ENCODE peak calls at places on chromosomes 2 and 18, in eight cellular contexts. L, T, K, Q, B, U, N and E are unnamed samples. For H3K9me3 and H3K36me3, the result is how much of the 10 kb centered on the place peaks cover.

GRCh38 chr2:185012643-185013042 is 414.3 kb downstream of the ZNF804A start:
- DNase-seq in L (no peak), T (no peak), K (no peak), Q (no peak), B (peak), U (no peak), N (peak), E (no peak)

GRCh38 chr2:129237966-129238725 is 741.3 kb upstream of the RAB6C start:
- DNase-seq in L (no peak), T (no peak), K (no peak), Q (no peak), B (peak), U (no peak), N (no peak), E (no peak)

GRCh38 chr18:73662440-73662839 is 485.2 kb downstream of the FBXO15 start:
- DNase-seq in L (no peak), T (no peak), K (no peak), Q (no peak), B (no peak), U (no peak), N (no peak), E (no peak)

GRCh38 chr2:239368906-239369584 is 31.8 kb downstream of the HDAC4 start:
- DNase-seq in L (no peak), T (no peak), K (no peak), Q (no peak), B (no peak), U (no peak), N (peak), E (no peak)

GRCh38 chr2:120338015-120338414 is 7.9 kb upstream of the INHBB start:
- DNase-seq in L (no peak), T (no peak), K (no peak), Q (no peak), B (no peak), U (no peak), N (no peak), E (no peak)

GRCh38 chr2:226477221-226478120 is 322.1 kb downstream of the IRS1 start:
- DNase-seq in L (no peak), T (no peak), K (no peak), Q (peak), B (no peak), U (peak), N (no peak), E (no peak)

GRCh38 chr2:185473838-185474237 is 264.8 kb upstream of the FSIP2 start:
- DNase-seq in L (no peak), T (no peak), K (no peak), Q (no peak), B (no peak), U (no peak), N (no peak), E (no peak)

GRCh38 chr2:233849607-233850271 is 4.6 kb downstream of the HJURP start:
- DNase-seq in L (no peak), T (no peak), K (no peak), Q (no peak), B (no peak), U (no peak), N (no peak), E (no peak)

GRCh38 chr2:239767016-239767905 is 257.9 kb downstream of the NDUFA10 start:
- DNase-seq in L (no peak), T (no peak), K (no peak), Q (no peak), B (no peak), U (no peak), N (no peak), E (no peak)

GRCh38 chr2:65035544-65035943 is 20.7 kb upstream of the CEP68 start:
- DNase-seq in L (no peak), T (no peak), K (no peak), Q (no peak), B (no peak), U (no peak), N (no peak), E (no peak)

GRCh38 chr2:127348421-127349000 is 39.3 kb downstream of the MAP3K2 start:
- DNase-seq in L (no peak), T (no peak), K (no peak), Q (no peak), B (no peak), U (no peak), N (peak), E (no peak)

GRCh38 chr2:234674781-234675201 is 177.9 kb upstream of the ARL4C start:
- DNase-seq in L (no peak), T (no peak), K (no peak), Q (no peak), B (peak), U (no peak), N (no peak), E (no peak)

GRCh38 chr2:48343571-48344440 is 186.1 kb upstream of the STON1 start:
- DNase-seq in L (no peak), T (no peak), K (peak), Q (no peak), B (peak), U (no peak), N (no peak), E (no peak)

GRCh38 chr2:48345176-48345575 is 184.8 kb upstream of the STON1 start:
- DNase-seq in L (no peak), T (no peak), K (no peak), Q (no peak), B (no peak), U (no peak), N (no peak), E (no peak)

GRCh38 chr2:48347712-48348111 is 182.2 kb upstream of the STON1 start:
- DNase-seq in L (no peak), T (no peak), K (peak), Q (no peak), B (peak), U (no peak), N (peak), E (no peak)

GRCh38 chr2:48344441-48344756 is 185.6 kb upstream of the STON1 start:
- DNase-seq in L (no peak), T (no peak), K (no peak), Q (no peak), B (no peak), U (no peak), N (no peak), E (no peak)

DNA sequence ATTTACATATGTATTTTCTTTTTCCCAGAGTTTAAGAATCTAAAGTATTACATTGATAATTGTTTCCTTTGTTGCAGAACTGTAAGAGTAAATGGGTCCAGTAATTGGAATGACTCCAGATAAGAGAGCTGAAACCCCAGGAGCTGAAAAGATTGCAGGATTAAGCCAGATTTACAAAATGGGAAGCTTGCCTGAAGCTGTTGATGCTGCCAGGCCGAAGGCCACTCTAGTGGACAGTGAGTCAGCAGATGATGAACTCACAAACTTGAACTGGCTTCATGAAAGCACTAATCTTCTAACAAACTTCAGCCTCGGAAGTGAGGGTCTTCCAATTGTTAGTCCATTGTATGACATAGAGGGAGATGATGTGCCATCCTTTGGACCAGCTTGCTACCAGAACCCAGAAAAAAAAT is 183.8 kb upstream of the STON1 start:
- DNase-seq in L (no peak), T (no peak), K (no peak), Q (peak), B (peak), U (no peak), N (no peak), E (no peak)
- H3K9me3 ChIP-seq in L (under half), T (under half), K (under half), Q (under half), B (under half), U (under half), N (under half), E (under half)

GRCh38 chr2:2919574-2920365 is 457.8 kb downstream of the EIPR1 start:
- DNase-seq in L (no peak), T (no peak), K (no peak), Q (no peak), B (no peak), U (no peak), N (no peak), E (no peak)

GRCh38 chr2:2919026-2919425 is 458.6 kb downstream of the EIPR1 start:
- DNase-seq in L (no peak), T (no peak), K (no peak), Q (no peak), B (no peak), U (no peak), N (no peak), E (no peak)

GRCh38 chr2:2921011-2921720 is 456.5 kb downstream of the EIPR1 start:
- DNase-seq in L (no peak), T (no peak), K (no peak), Q (no peak), B (no peak), U (no peak), N (no peak), E (no peak)

GRCh38 chr2:2926009-2926857 is 451.4 kb downstream of the EIPR1 start:
- DNase-seq in L (no peak), T (no peak), K (no peak), Q (no peak), B (no peak), U (no peak), N (no peak), E (no peak)

GRCh38 chr2:2922156-2922555 is 455.5 kb downstream of the EIPR1 start:
- DNase-seq in L (no peak), T (no peak), K (no peak), Q (no peak), B (no peak), U (no peak), N (no peak), E (no peak)
- H3K36me3 ChIP-seq in L (under half), T (under half), K (under half), Q (under half), B (under half), U (under half), N (under half), E (under half)

DNA sequence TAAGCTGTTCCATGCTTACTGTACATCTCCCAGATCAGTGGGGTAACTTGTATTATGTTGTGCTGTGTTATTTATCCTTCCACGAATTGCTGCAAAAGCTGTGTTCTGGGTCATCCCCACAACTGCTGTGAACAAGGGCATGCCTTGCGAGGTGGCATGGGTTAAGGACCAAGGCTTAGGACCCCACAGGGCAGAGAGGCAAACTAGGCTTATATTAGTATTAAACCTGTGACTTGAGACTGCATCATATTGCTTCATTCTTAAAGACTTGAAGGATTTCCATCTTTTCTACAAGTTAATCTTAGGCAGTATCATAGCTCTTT is 19.9 kb downstream of the RND3 start:
- DNase-seq in L (no peak), T (no peak), K (no peak), Q (no peak), B (no peak), U (no peak), N (no peak), E (no peak)
- H3K27ac ChIP-seq in L (peak), T (no peak), K (no peak), Q (no peak), B (peak), U (peak), N (no peak), E (peak)

GRCh38 chr2:26609839-26610277 is 31.3 kb downstream of the CIB4 start:
- DNase-seq in L (no peak), T (no peak), K (peak), Q (no peak), B (no peak), U (no peak), N (peak), E (no peak)
- H3K9me3 ChIP-seq in L (under half), T (under half), K (under half), Q (under half), B (under half), U (under half), N (under half), E (under half)

DNA sequence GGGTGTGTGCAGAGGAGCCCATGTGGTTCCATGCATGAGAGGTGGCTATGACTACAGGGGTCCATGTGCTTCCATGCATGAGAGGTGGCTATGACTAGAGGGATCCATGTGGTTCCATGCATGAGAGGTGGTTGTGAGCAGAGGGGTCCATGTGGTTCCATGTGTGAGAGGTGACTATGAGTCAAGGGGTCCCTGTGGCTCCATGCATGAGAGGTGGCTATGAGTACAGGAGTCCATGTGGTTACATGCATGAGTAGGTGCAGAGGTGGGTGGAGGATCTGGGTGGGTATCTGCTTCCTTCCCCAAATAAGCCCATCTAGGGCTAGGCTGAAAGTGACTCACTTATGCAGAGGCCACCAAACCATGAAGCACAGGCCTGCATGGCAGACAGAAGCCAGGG is 137.8 kb downstream of the TNS1 start:
- DNase-seq in L (no peak), T (no peak), K (no peak), Q (no peak), B (no peak), U (no peak), N (peak), E (no peak)
- H3K36me3 ChIP-seq in L (half or more), T (under half), K (under half), Q (under half), B (under half), U (under half), N (under half), E (under half)

GRCh38 chr18:3872651-3873050 is 422.7 kb downstream of the TGIF1 start:
- DNase-seq in L (no peak), T (no peak), K (no peak), Q (no peak), B (no peak), U (no peak), N (no peak), E (no peak)

GRCh38 chr18:3874593-3874992 is 424.6 kb downstream of the TGIF1 start:
- DNase-seq in L (no peak), T (no peak), K (no peak), Q (no peak), B (no peak), U (no peak), N (no peak), E (no peak)

GRCh38 chr18:3871687-3872086 is 421.7 kb downstream of the TGIF1 start:
- DNase-seq in L (no peak), T (no peak), K (no peak), Q (no peak), B (no peak), U (no peak), N (no peak), E (no peak)

GRCh38 chr18:3873698-3874495 is 423.9 kb downstream of the TGIF1 start:
- DNase-seq in L (no peak), T (no peak), K (no peak), Q (no peak), B (no peak), U (no peak), N (no peak), E (no peak)

DNA sequence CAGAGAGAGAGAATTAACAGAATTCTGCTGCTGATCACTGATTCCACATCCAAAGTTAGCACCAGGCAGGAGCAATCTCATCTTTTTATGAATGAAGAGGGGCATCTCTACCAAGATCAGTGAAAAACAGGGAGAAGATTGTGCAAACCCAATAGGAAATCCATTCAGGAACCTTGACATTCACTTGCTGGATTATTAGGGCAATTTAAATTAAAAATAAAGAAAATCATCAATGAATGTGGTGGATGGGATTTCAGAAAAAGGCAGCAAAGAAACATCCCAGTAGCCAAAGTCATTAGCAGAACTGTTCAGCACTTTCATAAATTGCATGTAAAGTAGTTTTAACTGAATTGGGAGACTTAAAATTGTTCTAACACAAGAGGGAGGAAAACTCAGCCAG is 423.2 kb downstream of the TGIF1 start:
- DNase-seq in L (no peak), T (no peak), K (no peak), Q (no peak), B (no peak), U (no peak), N (no peak), E (no peak)
- H3K27ac ChIP-seq in L (no peak), T (no peak), K (no peak), Q (no peak), B (no peak), U (no peak), N (no peak), E (no peak)